ENCODE peak calls at places on chromosomes 5 and 9, in four cellular contexts. X is heart left ventricle, K is GM12865, C is ovary. S is an unnamed sample.
A peak's percentile ranks its signal among the peaks of the same experiment; 100 is the strongest.

GRCh38 chr9:36132081-36132480 is 4.5 kb upstream of the GLIPR2 start:
- DNase-seq in X (no peak), K (no peak), C (no peak), S (no peak)

GRCh38 chr5:58921106-58921505 is 338.2 kb downstream of the RAB3C start:
- DNase-seq in X (no peak), K (no peak), C (no peak), S (no peak)

GRCh38 chr9:99192786-99193465 is 28.8 kb downstream of the ALG2 start:
- DNase-seq in X (no peak), K (no peak), C (no peak), S (no peak)

GRCh38 chr5:74636149-74636548 is 4.4 kb downstream of the ENC1 start:
- DNase-seq in X (no peak), K (no peak), C (no peak), S (no peak)

GRCh38 chr5:131634666-131634995 is 398 bp downstream of the RAPGEF6 start:
- DNase-seq in X (peak; percentile 53), K (peak; percentile 78), C (no peak), S (peak; percentile 48)

GRCh38 chr9:129626079-129626943 is at the start of gene NTMT1:
- DNase-seq in X (peak; percentile 89), K (peak; percentile 91), C (peak; percentile 94), S (peak; percentile 77)

GRCh38 chr5:1208743-1209551 is 7.6 kb downstream of the SLC6A19 start:
- DNase-seq in X (no peak), K (no peak), C (no peak), S (no peak)

GRCh38 chr5:64209353-64209752 is 43.7 kb downstream of the RNF180 start:
- DNase-seq in X (no peak), K (no peak), C (no peak), S (no peak)

GRCh38 chr9:18490591-18491370 is 16.8 kb downstream of the ADAMTSL1 start:
- DNase-seq in X (peak; percentile 41), K (no peak), C (peak; percentile 28), S (no peak)

GRCh38 chr5:101163088-101163487 is 260.0 kb upstream of the ST8SIA4 start:
- DNase-seq in X (no peak), K (no peak), C (no peak), S (no peak)

GRCh38 chr9:70859694-70860093 is 261.7 kb downstream of the TRPM3 start:
- DNase-seq in X (no peak), K (no peak), C (no peak), S (no peak)

GRCh38 chr5:177454397-177455035 is 7.9 kb downstream of the PRR7 start:
- DNase-seq in X (peak; percentile 91), K (peak; percentile 93), C (peak; percentile 96), S (peak; percentile 68)

GRCh38 chr9:69748304-69748703 is 11.5 kb downstream of the PTAR1 start:
- DNase-seq in X (no peak), K (no peak), C (no peak), S (no peak)

GRCh38 chr9:35756743-35757526 is 2.9 kb upstream of the MSMP start:
- DNase-seq in X (peak; percentile 85), K (peak; percentile 89), C (peak; percentile 77), S (no peak)

GRCh38 chr9:136246849-136247550 is 1.4 kb upstream of the QSOX2 start:
- DNase-seq in X (no peak), K (no peak), C (no peak), S (no peak)

GRCh38 chr9:93673271-93673843 is 97.0 kb downstream of the PHF2 start:
- DNase-seq in X (peak; percentile 45), K (no peak), C (peak; percentile 14), S (peak; percentile 8)

GRCh38 chr5:131523500-131524185 is 111.4 kb downstream of the RAPGEF6 start:
- DNase-seq in X (no peak), K (no peak), C (no peak), S (no peak)

GRCh38 chr5:127385936-127386335 is 95.3 kb downstream of the MEGF10 start:
- DNase-seq in X (no peak), K (no peak), C (no peak), S (no peak)

GRCh38 chr9:134656334-134657034 is 14.9 kb downstream of the COL5A1 start:
- DNase-seq in X (no peak), K (no peak), C (no peak), S (no peak)

GRCh38 chr5:40361378-40361777 is 318.3 kb upstream of the PTGER4 start:
- DNase-seq in X (no peak), K (no peak), C (no peak), S (no peak)

GRCh38 chr5:141495456-141495811 is 6.6 kb downstream of the PCDHGC5 start:
- DNase-seq in X (no peak), K (no peak), C (no peak), S (no peak)

GRCh38 chr5:147427784-147428401 is 82.0 kb downstream of the DPYSL3 start:
- DNase-seq in X (no peak), K (no peak), C (no peak), S (peak; percentile 43)

GRCh38 chr5:79962580-79963222 is 28.4 kb downstream of the MTX3 start:
- DNase-seq in X (no peak), K (no peak), C (no peak), S (no peak)

GRCh38 chr5:169003721-169004481 is 297.0 kb downstream of the SLIT3 start:
- DNase-seq in X (no peak), K (no peak), C (peak; percentile 49), S (no peak)

GRCh38 chr9:78714591-78714990 is 417.7 kb downstream of the PSAT1 start:
- DNase-seq in X (no peak), K (no peak), C (no peak), S (no peak)

GRCh38 chr5:178454308-178454707 is 135.9 kb downstream of the COL23A1 start:
- DNase-seq in X (no peak), K (no peak), C (no peak), S (no peak)

GRCh38 chr9:119164716-119165115 is 204.5 kb downstream of the BRINP1 start:
- DNase-seq in X (no peak), K (no peak), C (no peak), S (no peak)

GRCh38 chr9:88995627-88996026 is 4.4 kb downstream of the S1PR3 start:
- DNase-seq in X (no peak), K (no peak), C (no peak), S (no peak)

GRCh38 chr5:67257063-67257462 is 60.5 kb upstream of the CD180 start:
- DNase-seq in X (no peak), K (no peak), C (no peak), S (no peak)

GRCh38 chr9:7163957-7164356 is 406.2 kb downstream of the KDM4C start:
- DNase-seq in X (no peak), K (no peak), C (no peak), S (no peak)

GRCh38 chr5:570886-571285 is 41.3 kb upstream of the CEP72 start:
- DNase-seq in X (no peak), K (no peak), C (no peak), S (no peak)

DNA sequence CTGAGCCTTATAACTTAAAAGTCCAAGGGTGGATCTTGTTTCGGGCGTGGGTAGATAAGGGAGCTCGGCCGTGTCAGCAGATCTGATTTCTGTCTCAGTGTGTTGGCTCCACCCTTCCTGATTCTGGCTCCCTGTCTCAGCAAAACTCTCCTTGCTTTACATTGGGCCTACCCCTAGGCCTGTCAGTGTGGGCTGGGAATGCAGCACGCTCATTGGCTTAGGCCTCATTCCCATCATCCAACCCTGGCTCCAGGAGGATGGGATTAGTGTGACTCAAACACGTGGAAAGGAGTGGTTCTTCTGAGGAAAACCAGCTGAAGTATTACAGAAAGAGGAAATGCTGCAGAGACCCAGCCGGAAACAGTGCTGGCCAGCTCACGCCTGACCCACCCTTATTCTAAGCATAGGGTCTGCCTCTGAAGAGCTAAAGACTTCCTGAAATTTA is 59.9 kb downstream of the ZFAND5 start:
- DNase-seq in X (peak; percentile 89), K (peak; percentile 35), C (no peak), S (peak; percentile 57)
- H3K4me3 ChIP-seq in X (peak overlapping the region; percentile 57), K (no peak overlapping the region), C (peak overlapping the region; percentile 26), S (peak overlapping the region; percentile 14)

GRCh38 chr5:107887587-107887986 is 216.8 kb upstream of the EFNA5 start:
- DNase-seq in X (no peak), K (no peak), C (no peak), S (no peak)
- H3K4me3 ChIP-seq in X (no peak overlapping the region), K (no peak overlapping the region), C (no peak overlapping the region), S (no peak overlapping the region)

GRCh38 chr9:133125706-133126696 is 5.0 kb upstream of the RALGDS start:
- DNase-seq in X (peak; percentile 64), K (peak; percentile 88), C (peak; percentile 70), S (no peak)
- H3K4me3 ChIP-seq in X (peak overlapping the region; percentile 40), K (peak overlapping the region; percentile 45), C (peak overlapping the region; percentile 17), S (peak overlapping the region; percentile 49)

DNA sequence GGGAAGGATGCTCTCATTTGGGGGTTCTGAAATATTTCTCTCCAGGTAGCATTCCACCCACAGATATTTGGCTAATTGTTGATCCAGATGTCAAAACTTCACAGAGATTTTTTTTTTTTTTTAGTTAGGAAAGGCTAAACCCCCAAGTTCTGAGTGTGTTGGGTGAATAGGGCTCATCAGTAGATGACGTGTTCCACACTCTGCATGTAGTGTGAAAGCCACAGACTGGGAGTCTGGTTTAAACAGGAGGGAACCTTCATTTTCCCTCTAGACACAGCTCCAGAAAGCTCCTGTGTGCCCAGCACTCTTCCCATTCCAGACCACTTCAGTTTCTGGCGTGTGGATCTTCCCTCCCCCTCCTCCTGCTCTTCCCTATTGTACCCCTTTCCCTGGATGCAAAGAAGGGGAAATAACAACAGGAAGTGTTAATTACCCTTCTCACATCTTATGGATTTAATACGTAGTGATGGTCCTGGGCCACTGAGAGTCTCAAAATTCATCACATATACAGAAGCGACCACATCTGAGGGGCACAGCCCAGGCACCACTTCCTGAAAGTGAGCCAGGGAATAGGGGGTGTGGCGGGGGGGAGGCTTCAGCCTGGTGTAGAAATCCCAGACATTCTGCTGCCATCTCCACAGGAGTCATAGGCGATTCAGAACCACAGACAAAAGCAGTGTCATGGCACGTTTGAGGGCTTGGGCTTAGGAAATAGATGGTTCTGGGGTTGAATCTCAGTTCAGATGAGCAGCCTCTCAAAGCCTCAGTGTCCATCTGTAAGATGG is 65.1 kb downstream of the DAP start:
- DNase-seq in X (no peak), K (no peak), C (no peak), S (no peak)
- H3K4me3 ChIP-seq in X (no peak overlapping the region), K (no peak overlapping the region), C (no peak overlapping the region), S (no peak overlapping the region)

S was measured in gastrocnemius medialis.